ENCODE peak calls at places on chromosomes 6 and 20, in eight cellular contexts. Q, H, S, L, A, Z, P and D are unnamed samples.

GRCh38 chr20:14384411-14384810 is 47.0 kb upstream of the FLRT3 start:
- DNase-seq in Q (no peak), H (no peak), S (no peak), L (no peak), A (peak), Z (no peak), P (no peak), D (no peak)

GRCh38 chr6:82032444-82032843 is 215.1 kb downstream of the IBTK start:
- DNase-seq in Q (no peak), H (no peak), S (no peak), L (no peak), A (no peak), Z (no peak), P (no peak), D (no peak)

GRCh38 chr6:137272403-137272802 is 53.2 kb upstream of the IFNGR1 start:
- DNase-seq in Q (no peak), H (no peak), S (no peak), L (no peak), A (peak), Z (no peak), P (no peak), D (no peak)

GRCh38 chr20:37297066-37297736 is 7.7 kb downstream of the MANBAL start:
- DNase-seq in Q (no peak), H (no peak), S (no peak), L (no peak), A (peak), Z (no peak), P (no peak), D (no peak)

GRCh38 chr6:27812078-27812804 is 100.0 kb downstream of the OR2B2 start:
- DNase-seq in Q (no peak), H (no peak), S (no peak), L (no peak), A (no peak), Z (no peak), P (no peak), D (no peak)

GRCh38 chr6:105562027-105562426 is 159.1 kb upstream of the PREP start:
- DNase-seq in Q (no peak), H (no peak), S (no peak), L (no peak), A (no peak), Z (no peak), P (no peak), D (no peak)

GRCh38 chr6:107030151-107030550 is 2.2 kb downstream of the MTRES1 start:
- DNase-seq in Q (no peak), H (no peak), S (no peak), L (no peak), A (peak), Z (no peak), P (no peak), D (no peak)

GRCh38 chr6:84902354-84902928 is 138.0 kb upstream of the TBX18 start:
- DNase-seq in Q (no peak), H (no peak), S (no peak), L (no peak), A (no peak), Z (no peak), P (no peak), D (no peak)

GRCh38 chr6:10373642-10374359 is 41.1 kb downstream of the TFAP2A start:
- DNase-seq in Q (no peak), H (no peak), S (no peak), L (no peak), A (peak), Z (no peak), P (no peak), D (no peak)

GRCh38 chr20:43034981-43035724 is 154.6 kb downstream of the PTPRT start:
- DNase-seq in Q (no peak), H (no peak), S (no peak), L (no peak), A (no peak), Z (no peak), P (no peak), D (no peak)

GRCh38 chr6:87214831-87215230 is 59.5 kb downstream of the ZNF292 start:
- DNase-seq in Q (no peak), H (no peak), S (no peak), L (no peak), A (no peak), Z (no peak), P (no peak), D (no peak)

GRCh38 chr20:20450461-20451027 is 82.6 kb downstream of the INSM1 start:
- DNase-seq in Q (no peak), H (no peak), S (no peak), L (no peak), A (no peak), Z (no peak), P (no peak), D (no peak)

GRCh38 chr6:13222048-13222447 is 106.3 kb downstream of the TBC1D7 start:
- DNase-seq in Q (no peak), H (no peak), S (no peak), L (no peak), A (no peak), Z (no peak), P (no peak), D (no peak)

GRCh38 chr6:100944644-100945043 is 63.5 kb upstream of the ASCC3 start:
- DNase-seq in Q (no peak), H (no peak), S (no peak), L (no peak), A (no peak), Z (no peak), P (no peak), D (no peak)

GRCh38 chr6:33192105-33192646 is at the start of gene COL11A2:
- DNase-seq in Q (no peak), H (peak), S (no peak), L (no peak), A (no peak), Z (no peak), P (no peak), D (no peak)

GRCh38 chr6:129749749-129750120 is 39.8 kb upstream of the ARHGAP18 start:
- DNase-seq in Q (no peak), H (no peak), S (no peak), L (no peak), A (peak), Z (no peak), P (no peak), D (no peak)

GRCh38 chr20:52859156-52859887 is 112.8 kb upstream of the TSHZ2 start:
- DNase-seq in Q (no peak), H (no peak), S (no peak), L (no peak), A (peak), Z (no peak), P (no peak), D (no peak)

GRCh38 chr20:53679597-53680309 is 86.1 kb upstream of the ZNF217 start:
- DNase-seq in Q (no peak), H (no peak), S (peak), L (no peak), A (no peak), Z (peak), P (no peak), D (no peak)

GRCh38 chr6:93786474-93787330 is 367.3 kb upstream of the EPHA7 start:
- DNase-seq in Q (no peak), H (no peak), S (peak), L (no peak), A (no peak), Z (no peak), P (no peak), D (no peak)

GRCh38 chr20:41534170-41534569 is 84.0 kb downstream of the CHD6 start:
- DNase-seq in Q (no peak), H (no peak), S (no peak), L (no peak), A (no peak), Z (no peak), P (no peak), D (no peak)

GRCh38 chr6:17093692-17094091 is 8.2 kb upstream of the STMND1 start:
- DNase-seq in Q (no peak), H (no peak), S (no peak), L (no peak), A (no peak), Z (no peak), P (no peak), D (no peak)

GRCh38 chr6:158071121-158072082 is 89.7 kb downstream of the SYNJ2 start:
- DNase-seq in Q (no peak), H (no peak), S (no peak), L (no peak), A (no peak), Z (no peak), P (no peak), D (peak)

GRCh38 chr6:135226537-135226936 is 45.4 kb downstream of the MYB start:
- DNase-seq in Q (no peak), H (no peak), S (no peak), L (no peak), A (no peak), Z (no peak), P (no peak), D (no peak)